ENCODE peak calls at places on chromosomes 2 and 18, in ten cellular contexts. L, I, S, Q, D, O, V, G, B and X are unnamed samples.

GRCh38 chr2:46683541-46683940 is 204.2 kb downstream of the TMEM247 start:
- DNase-seq in O (no peak), B (no peak), L (no peak), Q (peak), V (no peak), S (no peak), G (no peak), D (no peak), I (no peak), X (no peak)

GRCh38 chr18:54671291-54671881 is 80.3 kb downstream of the DYNAP start:
- DNase-seq in B (peak), Q (peak), S (no peak), L (peak), D (peak), O (no peak), G (no peak), V (peak), I (no peak), X (peak)

GRCh38 chr2:101830555-101830954 is 133.0 kb downstream of the MAP4K4 start:
- DNase-seq in B (no peak), G (no peak), I (no peak), O (no peak), L (no peak), S (no peak), V (peak), D (no peak), Q (no peak), X (peak)

GRCh38 chr2:191245046-191245868 is at the start of gene MYO1B:
- DNase-seq in L (peak), B (peak), G (peak), Q (peak), S (no peak), I (no peak), O (peak), V (peak), D (peak), X (peak)

GRCh38 chr2:135052997-135053474 is 944 bp downstream of the RAB3GAP1 start:
- DNase-seq in I (no peak), O (no peak), S (no peak), D (peak), B (peak), Q (no peak), G (no peak), V (peak), L (no peak), X (peak)

GRCh38 chr2:172364261-172364660 is 63.1 kb upstream of the ITGA6 start:
- DNase-seq in G (no peak), I (no peak), Q (no peak), O (no peak), D (no peak), L (no peak), B (no peak), V (no peak), S (no peak), X (no peak)

GRCh38 chr18:297936-298335 is 30.1 kb upstream of the THOC1 start:
- DNase-seq in O (no peak), L (no peak), S (no peak), G (no peak), D (no peak), Q (no peak), I (no peak), V (no peak), B (no peak), X (no peak)

GRCh38 chr2:213723051-213723560 is 438.8 kb downstream of the SPAG16 start:
- DNase-seq in S (no peak), B (peak), Q (no peak), O (no peak), L (no peak), D (no peak), I (no peak), V (no peak), G (no peak), X (no peak)

GRCh38 chr2:73984922-73985317 is 210 bp downstream of the TET3 start:
- DNase-seq in S (no peak), O (peak), B (peak), D (peak), Q (peak), L (peak), V (peak), G (peak), I (peak), X (no peak)

GRCh38 chr2:55934337-55934736 is 10.8 kb upstream of the EFEMP1 start:
- DNase-seq in Q (no peak), D (no peak), L (no peak), B (no peak), O (no peak), G (no peak), S (no peak), I (no peak), V (no peak), X (no peak)

GRCh38 chr2:196729418-196729817 is 70.1 kb downstream of the GTF3C3 start:
- DNase-seq in O (no peak), D (no peak), G (no peak), S (no peak), B (no peak), V (no peak), L (no peak), I (no peak), Q (no peak), X (no peak)

GRCh38 chr2:159053186-159054031 is 85.0 kb downstream of the TANC1 start:
- DNase-seq in G (no peak), V (no peak), L (peak), D (no peak), B (no peak), Q (peak), I (no peak), O (no peak), S (no peak), X (no peak)

GRCh38 chr18:74219056-74219455 is 70.7 kb downstream of the TIMM21 start:
- DNase-seq in D (no peak), G (no peak), S (no peak), B (no peak), V (no peak), O (no peak), Q (no peak), I (no peak), L (no peak), X (no peak)

GRCh38 chr18:78892721-78893120 is 86.9 kb upstream of the SALL3 start:
- DNase-seq in S (no peak), G (no peak), L (no peak), Q (no peak), O (no peak), I (no peak), V (no peak), B (no peak), D (no peak), X (no peak)

GRCh38 chr18:62863629-62864028 is 148.3 kb downstream of the PHLPP1 start:
- DNase-seq in B (no peak), G (no peak), L (no peak), I (no peak), D (no peak), V (no peak), O (no peak), Q (no peak), S (no peak), X (peak)

GRCh38 chr2:149902104-149902503 is 314.5 kb upstream of the MMADHC start:
- DNase-seq in G (no peak), V (no peak), I (no peak), S (no peak), D (no peak), B (no peak), L (no peak), Q (no peak), O (no peak), X (no peak)

GRCh38 chr2:197673142-197673541 is 2.2 kb downstream of the RFTN2 start:
- DNase-seq in I (no peak), D (no peak), V (no peak), O (no peak), Q (no peak), B (peak), G (no peak), S (no peak), L (no peak), X (no peak)

GRCh38 chr2:238489896-238490295 is 63.2 kb downstream of the ASB1 start:
- DNase-seq in O (peak), S (no peak), D (no peak), G (no peak), L (no peak), Q (no peak), I (no peak), V (no peak), B (no peak), X (no peak)

GRCh38 chr18:10085876-10086275 is 172.1 kb downstream of the VAPA start:
- DNase-seq in L (no peak), G (no peak), V (no peak), I (no peak), S (no peak), B (no peak), Q (no peak), D (no peak), O (no peak), X (no peak)

GRCh38 chr2:169933124-169933711 is 106.0 kb downstream of the UBR3 start:
- DNase-seq in D (no peak), O (no peak), B (peak), S (no peak), Q (peak), G (no peak), V (peak), L (peak), I (no peak), X (peak)

GRCh38 chr2:221610675-221611074 is 38.6 kb upstream of the EPHA4 start:
- DNase-seq in D (no peak), S (no peak), L (no peak), O (no peak), I (no peak), B (peak), V (no peak), Q (no peak), G (no peak), X (no peak)

GRCh38 chr2:37832590-37833197 is 92.4 kb upstream of the RMDN2 start:
- DNase-seq in I (peak), S (peak), Q (peak), D (peak), G (peak), L (peak), O (peak), V (peak), B (peak), X (peak)

GRCh38 chr2:12106440-12107080 is 360.1 kb downstream of the LPIN1 start:
- DNase-seq in B (no peak), Q (no peak), V (peak), S (no peak), O (no peak), I (no peak), D (no peak), G (no peak), L (peak), X (peak)